ENCODE peak calls at places on chromosomes 3 and 15, in four cellular contexts. E, P, D and H are unnamed samples.

GRCh38 chr15:95394186-95395067 is 936.1 kb upstream of the NR2F2 start:
- DNase-seq in D (no peak), P (no peak), E (no peak), H (no peak)

GRCh38 chr3:123660900-123661299 is 76.0 kb upstream of the HACD2 start:
- DNase-seq in D (no peak), E (peak), P (no peak), H (no peak)

GRCh38 chr3:125045965-125046364 is 9.8 kb downstream of the HEG1 start:
- DNase-seq in D (no peak), E (no peak), P (no peak), H (no peak)

GRCh38 chr3:58325525-58325992 is 7.1 kb upstream of the PXK start:
- DNase-seq in P (peak), D (no peak), E (no peak), H (no peak)

GRCh38 chr3:155078959-155079794 is 942 bp upstream of the MME start:
- DNase-seq in P (no peak), E (peak), D (peak), H (no peak)

GRCh38 chr3:154427685-154428291 is 2.2 kb downstream of the GPR149 start:
- DNase-seq in D (no peak), E (peak), P (no peak), H (no peak)

GRCh38 chr3:64650710-64651109 is 37.1 kb downstream of the ADAMTS9 start:
- DNase-seq in E (no peak), P (no peak), D (no peak), H (no peak)

GRCh38 chr3:27696906-27697305 is 25.2 kb downstream of the EOMES start:
- DNase-seq in E (no peak), P (no peak), D (no peak), H (no peak)

GRCh38 chr15:38626443-38627050 is 61.9 kb upstream of the RASGRP1 start:
- DNase-seq in D (no peak), E (no peak), P (no peak), H (no peak)

GRCh38 chr3:144127700-144128099 is 156.1 kb downstream of the DIPK2A start:
- DNase-seq in D (no peak), P (no peak), E (no peak), H (no peak)

GRCh38 chr15:88650556-88650955 is 11.7 kb downstream of the ISG20 start:
- DNase-seq in D (no peak), P (no peak), E (no peak), H (no peak)

GRCh38 chr3:194713299-194714121 is 27.8 kb downstream of the FAM43A start:
- DNase-seq in P (no peak), D (no peak), E (no peak), H (no peak)

DNA sequence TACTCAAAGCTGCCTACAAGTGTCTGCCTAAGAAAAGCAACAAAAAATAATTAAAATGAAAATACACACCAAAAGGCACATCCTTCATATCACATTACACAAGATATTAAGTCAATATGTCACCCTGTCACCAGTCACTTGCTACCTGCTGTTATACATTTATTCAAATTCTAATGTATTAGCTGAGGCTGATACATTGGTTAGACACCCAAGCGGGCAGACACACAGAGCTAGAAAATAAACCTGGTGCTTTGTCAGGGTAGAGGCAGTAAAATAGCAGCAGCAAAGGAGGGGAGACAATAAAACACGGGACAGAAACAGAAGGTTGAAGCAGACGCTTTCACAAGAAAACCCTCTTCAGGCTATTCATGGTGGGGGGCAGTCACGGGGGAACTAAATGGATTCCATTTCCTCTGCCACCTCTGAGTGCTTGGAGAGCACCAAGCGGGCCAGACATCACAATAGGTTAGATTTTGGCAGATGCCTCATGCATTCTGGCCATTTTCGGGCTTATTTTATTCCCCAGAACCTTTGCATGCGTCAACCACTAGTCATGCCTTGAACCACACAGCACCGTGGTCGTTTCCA is 82.4 kb downstream of the RORA start:
- DNase-seq in P (no peak), D (no peak), E (no peak), H (no peak)
- TF ChIP-seq ELF1 in P (no peak), D (no peak), E (no peak), H (no peak)

GRCh38 chr15:53197426-53197839 is 407.3 kb upstream of the ONECUT1 start:
- DNase-seq in D (peak), E (peak), P (peak), H (peak)
- TF ChIP-seq ELF1 in D (no peak), E (no peak), P (peak), H (no peak)

GRCh38 chr15:81016253-81017068 is 15.7 kb downstream of the TLNRD1 start:
- DNase-seq in P (no peak), E (no peak), D (no peak), H (no peak)
- TF ChIP-seq ELF1 in P (no peak), E (no peak), D (no peak), H (no peak)

DNA sequence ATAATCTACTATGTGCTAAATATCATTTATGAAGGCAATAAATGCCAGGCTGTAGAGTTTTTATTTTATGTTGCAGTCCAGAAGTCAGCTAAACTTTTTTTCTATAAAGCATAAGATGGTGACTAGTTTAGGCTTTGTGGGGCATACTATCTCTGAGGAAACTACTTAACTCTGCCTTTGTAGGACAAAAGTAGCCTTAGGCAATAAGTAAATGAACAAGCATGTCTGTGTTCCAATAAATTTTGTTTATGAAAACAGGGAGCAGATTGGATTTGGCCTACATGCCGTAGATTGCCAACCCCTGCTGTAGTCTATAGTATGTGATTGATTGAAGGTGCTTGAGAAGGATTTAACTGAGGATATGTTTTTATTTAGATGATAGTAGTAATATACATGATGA is 502.5 kb upstream of the NAALADL2 start:
- DNase-seq in P (no peak), E (no peak), D (no peak), H (no peak)
- TF ChIP-seq ELF1 in P (no peak), E (no peak), D (no peak), H (no peak)

DNA sequence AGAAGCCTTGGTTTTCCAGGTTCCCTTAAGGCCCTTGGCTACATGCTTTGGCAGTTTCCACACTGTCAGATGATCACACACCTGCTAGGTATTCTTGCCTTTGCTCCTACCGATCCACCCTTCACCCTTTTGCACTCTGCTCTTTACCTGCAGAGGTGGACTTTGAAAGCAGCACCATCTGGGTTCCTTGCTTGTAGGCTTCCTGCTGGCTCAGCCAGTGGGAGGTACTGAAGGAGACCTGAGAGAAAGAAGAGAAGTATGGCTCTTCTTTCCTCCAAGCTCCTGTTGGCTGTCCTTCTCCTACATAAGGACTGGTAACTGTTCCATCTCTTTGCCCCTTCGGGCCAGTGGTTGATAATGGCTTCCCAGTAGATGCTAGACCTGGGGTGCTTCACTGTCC is 7.2 kb upstream of the ZNF592 start:
- DNase-seq in P (no peak), D (no peak), E (no peak), H (no peak)
- TF ChIP-seq ELF1 in P (no peak), D (no peak), E (no peak), H (no peak)

DNA sequence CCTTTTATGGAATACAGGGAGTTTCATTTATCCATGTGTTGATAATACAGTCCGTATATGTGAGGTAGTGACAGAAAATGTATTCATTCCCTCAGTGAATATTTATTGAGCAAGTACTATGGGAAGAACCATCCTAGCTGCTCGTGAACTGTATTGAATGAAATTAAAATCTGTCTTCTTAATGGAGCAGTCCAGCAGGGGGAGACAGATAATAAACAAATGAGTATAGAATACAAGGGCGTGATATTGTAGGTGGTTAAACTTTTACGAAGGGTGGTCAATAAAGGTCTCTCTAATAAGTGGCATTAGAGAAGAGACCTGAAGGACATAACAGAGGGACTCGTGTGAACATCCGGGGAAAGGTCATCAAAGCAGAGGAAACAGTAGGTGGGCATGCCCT is 62.7 kb upstream of the OSTN start:
- DNase-seq in D (no peak), P (peak), E (peak), H (peak)
- TF ChIP-seq ELF1 in D (no peak), P (no peak), E (no peak), H (no peak)

GRCh38 chr3:138188013-138188352 is 882 bp downstream of the ARMC8 start:
- DNase-seq in D (peak), E (no peak), P (no peak), H (no peak)

GRCh38 chr3:138186216-138186615 is 885 bp upstream of the ARMC8 start:
- DNase-seq in P (no peak), E (no peak), D (no peak), H (peak)

GRCh38 chr3:138184994-138185393 is 2.1 kb upstream of the ARMC8 start:
- DNase-seq in D (no peak), P (no peak), E (no peak), H (peak)

GRCh38 chr3:138186803-138187295 is 252 bp upstream of the ARMC8 start:
- DNase-seq in E (peak), P (no peak), D (peak), H (no peak)

GRCh38 chr3:138187296-138188012 is at the start of gene ARMC8:
- DNase-seq in P (peak), D (peak), E (peak), H (peak)
- TF ChIP-seq ELF1 in P (peak), D (no peak), E (peak), H (no peak)

GRCh38 chr3:147903037-147903436 is 493.9 kb downstream of the ZIC1 start:
- DNase-seq in D (no peak), P (no peak), E (no peak), H (no peak)
- TF ChIP-seq ELF1 in D (no peak), P (no peak), E (no peak), H (no peak)

GRCh38 chr15:84022516-84022915 is 213.1 kb upstream of the GOLGA6L4 start:
- DNase-seq in D (no peak), P (no peak), E (no peak), H (no peak)
- TF ChIP-seq ELF1 in D (no peak), P (no peak), E (no peak), H (no peak)

DNA sequence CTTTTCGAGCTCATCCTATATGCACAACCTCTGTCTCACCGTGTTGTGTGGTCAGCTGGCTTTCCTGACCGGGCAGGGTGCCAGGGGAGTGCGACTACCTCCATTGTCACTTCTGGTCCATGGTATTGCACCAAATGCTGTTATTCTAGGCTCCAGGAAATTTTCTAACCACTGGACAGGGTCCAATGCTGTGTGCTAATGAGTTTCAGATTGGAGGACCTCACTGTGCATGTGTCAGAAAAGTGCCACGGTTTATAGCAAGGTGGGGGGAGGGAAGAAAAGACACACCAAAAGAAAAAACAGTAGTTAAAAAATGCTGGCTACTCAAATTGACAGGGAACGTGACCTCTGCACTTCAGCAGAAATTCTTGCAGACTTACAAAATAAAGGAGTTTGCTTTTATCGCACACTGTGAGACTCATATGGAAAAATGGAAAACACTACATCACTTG is 480.1 kb downstream of the FOXP1 start:
- DNase-seq in D (no peak), E (peak), P (peak), H (no peak)
- TF ChIP-seq ELF1 in D (no peak), E (no peak), P (no peak), H (no peak)